ENCODE peak calls at places on chromosomes 3 and 15, in nine cellular contexts. X, K, D, B, U, Q, Z, M and H are unnamed samples.

GRCh38 chr3:188670446-188670845 is 501.3 kb upstream of the TPRG1 start:
- DNase-seq in X (no peak), K (no peak), D (no peak), B (no peak), U (no peak), Q (no peak), Z (no peak), M (no peak), H (no peak)

GRCh38 chr3:186596568-186597287 is 16.1 kb upstream of the AHSG start:
- DNase-seq in X (no peak), K (no peak), D (no peak), B (no peak), U (no peak), Q (no peak), Z (no peak), M (no peak), H (peak)

GRCh38 chr3:159865042-159865579 is 123.5 kb upstream of the IL12A start:
- DNase-seq in X (no peak), K (no peak), D (no peak), B (no peak), U (no peak), Q (no peak), Z (no peak), M (no peak), H (peak)

GRCh38 chr3:130480736-130481135 is 36.2 kb upstream of the COL6A6 start:
- DNase-seq in X (no peak), K (no peak), D (no peak), B (no peak), U (no peak), Q (no peak), Z (peak), M (no peak), H (peak)

GRCh38 chr3:178170698-178171535 is 365.3 kb upstream of the KCNMB2 start:
- DNase-seq in X (no peak), K (no peak), D (no peak), B (no peak), U (no peak), Q (no peak), Z (no peak), M (no peak), H (peak)

GRCh38 chr15:93865610-93866009 is 365.8 kb upstream of the MCTP2 start:
- DNase-seq in X (no peak), K (no peak), D (no peak), B (no peak), U (no peak), Q (no peak), Z (no peak), M (no peak), H (no peak)

GRCh38 chr15:40343512-40343911 is 2.8 kb upstream of the CCDC9B start:
- DNase-seq in X (no peak), K (peak), D (no peak), B (no peak), U (no peak), Q (no peak), Z (no peak), M (no peak), H (peak)

GRCh38 chr3:14121859-14122258 is 2.8 kb downstream of the CHCHD4 start:
- DNase-seq in X (no peak), K (no peak), D (no peak), B (no peak), U (no peak), Q (no peak), Z (no peak), M (no peak), H (no peak)

GRCh38 chr3:139103484-139103883 is 58.8 kb upstream of the PRR23C start:
- DNase-seq in X (no peak), K (no peak), D (no peak), B (no peak), U (no peak), Q (no peak), Z (no peak), M (no peak), H (no peak)

GRCh38 chr3:107441617-107442016 is 64.4 kb downstream of the CCDC54 start:
- DNase-seq in X (no peak), K (no peak), D (no peak), B (no peak), U (no peak), Q (no peak), Z (no peak), M (no peak), H (peak)

GRCh38 chr3:101281616-101282015 is 38.8 kb downstream of the IMPG2 start:
- DNase-seq in X (no peak), K (no peak), D (no peak), B (no peak), U (no peak), Q (no peak), Z (no peak), M (no peak), H (no peak)

GRCh38 chr3:169029674-169030285 is 633.7 kb downstream of the MECOM start:
- DNase-seq in X (no peak), K (no peak), D (no peak), B (no peak), U (no peak), Q (no peak), Z (no peak), M (no peak), H (no peak)

GRCh38 chr3:185363662-185364203 is 797 bp downstream of the MAP3K13 start:
- DNase-seq in X (no peak), K (no peak), D (no peak), B (no peak), U (no peak), Q (peak), Z (no peak), M (no peak), H (no peak)

GRCh38 chr3:119357190-119357589 is 63.0 kb downstream of the ARHGAP31 start:
- DNase-seq in X (no peak), K (no peak), D (no peak), B (no peak), U (no peak), Q (no peak), Z (no peak), M (no peak), H (no peak)